ENCODE peak calls at places on chromosomes 3 and 15, in ten cellular contexts. D is HL-60, P is ovary, W is stomach, I is cardiac fibroblast, Q is WERI-Rb-1, S is fibroblast of lung, L is GM12864, B is uterus, F is K562. C is an unnamed sample.

GRCh38 chr15:82315519-82316246 is 33.6 kb downstream of the GOLGA6L10 start:
- DNase-seq in D (no peak), P (no peak), W (no peak), I (no peak), Q (no peak), S (no peak), L (no peak), B (no peak), F (no peak), C (no peak)

GRCh38 chr3:36496734-36497133 is 116.4 kb downstream of the STAC start:
- DNase-seq in D (peak), P (no peak), W (no peak), I (peak), Q (no peak), S (peak), L (no peak), B (no peak), F (no peak), C (peak)

GRCh38 chr15:31338879-31339557 is 12.4 kb downstream of the KLF13 start:
- DNase-seq in D (peak), P (no peak), W (no peak), I (peak), Q (no peak), S (peak), L (no peak), B (peak), F (peak), C (peak)

GRCh38 chr3:137761563-137762503 is 2.3 kb upstream of the SOX14 start:
- DNase-seq in D (no peak), P (no peak), W (no peak), I (no peak), Q (no peak), S (no peak), L (no peak), B (no peak), F (no peak), C (no peak)

GRCh38 chr3:152323834-152324233 is 55.1 kb downstream of the MBNL1 start:
- DNase-seq in D (no peak), P (no peak), W (no peak), I (no peak), Q (no peak), S (no peak), L (peak), B (no peak), F (no peak), C (no peak)

GRCh38 chr3:88807471-88808090 is 299.8 kb upstream of the EPHA3 start:
- DNase-seq in D (no peak), P (no peak), W (no peak), I (peak), Q (peak), S (peak), L (no peak), B (no peak), F (no peak), C (peak)

GRCh38 chr3:14988988-14989394 is 41.6 kb downstream of the NR2C2 start:
- DNase-seq in D (no peak), P (no peak), W (no peak), I (no peak), Q (peak), S (no peak), L (peak), B (no peak), F (peak), C (no peak)

GRCh38 chr15:58077427-58077826 is 11.9 kb upstream of the ALDH1A2 start:
- DNase-seq in D (no peak), P (no peak), W (no peak), I (no peak), Q (no peak), S (no peak), L (no peak), B (no peak), F (peak), C (no peak)

GRCh38 chr15:57057134-57057930 is 138.9 kb downstream of the TCF12 start:
- DNase-seq in D (no peak), P (no peak), W (no peak), I (no peak), Q (no peak), S (no peak), L (no peak), B (no peak), F (no peak), C (no peak)

GRCh38 chr3:169297214-169297613 is 366.3 kb downstream of the MECOM start:
- DNase-seq in D (no peak), P (no peak), W (no peak), I (no peak), Q (no peak), S (no peak), L (no peak), B (no peak), F (no peak), C (no peak)

GRCh38 chr3:141998674-141999290 is 122.3 kb downstream of the ATP1B3 start:
- DNase-seq in D (no peak), P (no peak), W (no peak), I (peak), Q (no peak), S (peak), L (no peak), B (no peak), F (no peak), C (peak)

GRCh38 chr3:70608434-70608833 is 296.0 kb upstream of the MDFIC2 start:
- DNase-seq in D (no peak), P (no peak), W (no peak), I (no peak), Q (no peak), S (no peak), L (no peak), B (no peak), F (no peak), C (no peak)

GRCh38 chr3:177037241-177037640 is 160.0 kb downstream of the TBL1XR1 start:
- DNase-seq in D (no peak), P (no peak), W (no peak), I (no peak), Q (no peak), S (no peak), L (no peak), B (no peak), F (no peak), C (no peak)

GRCh38 chr15:37046876-37047614 is 53.3 kb downstream of the MEIS2 start:
- DNase-seq in D (no peak), P (no peak), W (no peak), I (peak), Q (no peak), S (peak), L (no peak), B (no peak), F (no peak), C (peak)

GRCh38 chr3:194003128-194004057 is 132.6 kb upstream of the HES1 start:
- DNase-seq in D (peak), P (peak), W (peak), I (peak), Q (peak), S (peak), L (no peak), B (peak), F (peak), C (peak)
- H3K4me3 ChIP-seq in D (peak), P (peak), W (peak), I (peak), Q (peak), S (peak), L (peak), B (peak), F (peak), C (peak)

GRCh38 chr3:55891106-55891505 is 404.0 kb upstream of the WNT5A start:
- DNase-seq in D (no peak), P (no peak), W (no peak), I (no peak), Q (no peak), S (no peak), L (no peak), B (no peak), F (no peak), C (no peak)
- TF ChIP-seq CTCF in D (no peak), P (no peak), W (no peak), I (no peak), Q (no peak), S (no peak), L (no peak), B (no peak), F (no peak), C (no peak)

GRCh38 chr3:11380314-11380713 is 108.1 kb downstream of the ATG7 start:
- DNase-seq in D (no peak), P (no peak), W (no peak), I (no peak), Q (no peak), S (peak), L (no peak), B (no peak), F (no peak), C (no peak)
- H3K4me3 ChIP-seq in D (no peak), P (no peak), W (no peak), I (no peak), Q (no peak), S (no peak), L (no peak), B (no peak), F (no peak), C (no peak)

GRCh38 chr15:77107531-77108355 is 36.8 kb upstream of the TSPAN3 start:
- DNase-seq in D (no peak), P (peak), W (peak), I (peak), Q (peak), S (peak), L (no peak), B (peak), F (peak), C (peak)
- TF ChIP-seq CTCF in D (peak), P (peak), W (peak), I (peak), Q (peak), S (peak), L (peak), B (peak), F (peak), C (peak)

GRCh38 chr3:43106293-43106628 is 382 bp upstream of the POMGNT2 start:
- DNase-seq in D (no peak), P (no peak), W (no peak), I (no peak), Q (peak), S (no peak), L (no peak), B (no peak), F (no peak), C (no peak)
- H3K4me3 ChIP-seq in D (peak), P (peak), W (peak), I (no peak), Q (peak), S (peak), L (no peak), B (peak), F (peak), C (peak)

DNA sequence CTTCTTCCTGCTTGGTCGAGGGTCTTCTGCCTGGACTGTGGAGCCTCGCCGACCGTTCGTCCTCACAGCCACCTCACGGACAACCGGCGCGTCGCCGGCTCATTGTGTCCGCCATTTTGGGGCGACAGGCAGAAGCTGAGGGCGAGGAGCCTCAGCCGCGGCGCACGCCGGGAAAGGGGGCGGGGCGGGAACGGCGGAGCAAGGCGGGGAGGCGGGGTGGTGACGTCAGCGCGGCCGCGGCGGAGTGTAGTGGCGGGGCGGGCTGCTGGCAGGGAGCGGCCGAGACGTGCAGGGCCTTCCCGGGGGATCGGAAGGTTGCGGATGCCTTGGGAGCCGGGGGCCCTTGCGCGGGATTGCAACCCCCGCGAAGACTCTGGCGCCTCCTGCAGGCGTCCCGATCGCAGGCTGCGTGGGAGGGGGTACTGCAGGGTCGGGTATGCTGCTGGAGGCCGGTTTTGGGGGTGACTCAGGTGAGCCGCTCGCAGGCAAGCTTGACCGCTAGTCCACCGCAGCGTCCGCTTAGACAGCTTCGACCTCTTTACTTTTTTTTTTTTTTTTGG is at the start of gene WDR82:
- DNase-seq in D (peak), P (peak), W (peak), I (peak), Q (peak), S (peak), L (peak), B (peak), F (peak), C (peak)
- TF ChIP-seq CTCF in D (peak), P (peak), W (peak), I (peak), Q (peak), S (peak), L (peak), B (peak), F (peak), C (peak)

DNA sequence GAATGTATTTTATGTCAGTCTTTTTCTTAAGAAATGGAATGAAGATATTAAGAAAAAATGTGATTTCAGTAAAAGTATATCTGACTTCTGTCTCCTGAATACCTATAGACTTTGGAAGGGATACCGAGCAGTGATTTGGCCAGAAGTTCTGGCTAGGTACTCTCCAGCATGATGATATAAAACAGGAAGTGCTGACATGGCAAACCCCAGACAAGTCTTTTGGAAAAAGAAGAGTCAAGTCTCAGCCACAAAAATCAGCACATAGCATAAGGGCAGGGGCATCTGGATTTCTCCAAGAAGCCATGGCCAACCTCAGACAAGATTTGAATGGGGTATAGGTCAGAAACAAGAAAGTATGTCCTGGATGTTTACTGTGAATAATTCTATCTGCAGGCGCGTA is 643.3 kb upstream of the ARRDC4 start:
- DNase-seq in D (no peak), P (no peak), W (no peak), I (no peak), Q (no peak), S (no peak), L (no peak), B (no peak), F (no peak), C (no peak)
- H3K4me3 ChIP-seq in D (no peak), P (no peak), W (no peak), I (no peak), Q (no peak), S (no peak), L (no peak), B (no peak), F (no peak), C (no peak)

GRCh38 chr15:90932660-90932991 is 277 bp upstream of the HDDC3 start:
- DNase-seq in D (no peak), P (no peak), W (no peak), I (no peak), Q (no peak), S (no peak), L (no peak), B (no peak), F (no peak), C (no peak)
- TF ChIP-seq CTCF in D (no peak), P (no peak), W (no peak), I (no peak), Q (no peak), S (no peak), L (no peak), B (no peak), F (no peak), C (no peak)

GRCh38 chr15:43441316-43441715 is 51.6 kb downstream of the TP53BP1 start:
- DNase-seq in D (no peak), P (no peak), W (no peak), I (peak), Q (no peak), S (peak), L (no peak), B (no peak), F (peak), C (peak)

GRCh38 chr15:43436395-43436794 is 56.6 kb downstream of the TP53BP1 start:
- DNase-seq in D (no peak), P (no peak), W (no peak), I (no peak), Q (no peak), S (no peak), L (no peak), B (no peak), F (no peak), C (no peak)

GRCh38 chr15:43446344-43446743 is 46.6 kb downstream of the TP53BP1 start:
- DNase-seq in D (no peak), P (no peak), W (no peak), I (no peak), Q (no peak), S (no peak), L (no peak), B (no peak), F (no peak), C (no peak)

GRCh38 chr15:43439268-43439667 is 53.7 kb downstream of the TP53BP1 start:
- DNase-seq in D (no peak), P (no peak), W (no peak), I (no peak), Q (no peak), S (no peak), L (no peak), B (no peak), F (no peak), C (no peak)

DNA sequence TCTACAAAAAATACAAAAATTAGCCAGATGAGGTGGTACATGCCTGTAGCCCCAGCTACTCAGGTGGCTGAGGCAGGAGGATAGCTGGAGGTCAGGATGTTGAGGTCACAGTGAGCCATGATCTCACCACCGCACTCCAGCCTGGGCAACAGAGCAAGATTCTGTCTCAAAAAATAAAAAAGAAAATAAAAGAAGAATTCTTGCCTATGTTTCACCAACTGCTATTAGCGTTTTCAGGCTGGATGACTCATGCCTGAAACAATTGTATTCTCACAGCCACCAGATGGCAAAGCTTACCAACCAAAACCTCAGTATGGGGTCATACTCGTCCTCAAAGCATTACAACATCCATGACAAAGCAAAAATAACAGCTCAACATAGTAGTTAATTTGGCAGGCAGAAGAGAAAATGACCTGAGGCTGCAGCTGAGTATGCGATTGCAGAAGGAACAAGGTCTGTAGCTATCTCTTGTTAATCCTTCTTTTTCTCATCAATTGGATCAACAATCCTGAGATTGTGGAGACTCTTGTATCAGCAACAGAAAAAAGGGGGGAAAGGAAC is 52.2 kb downstream of the TP53BP1 start:
- DNase-seq in D (peak), P (no peak), W (no peak), I (peak), Q (peak), S (peak), L (peak), B (peak), F (peak), C (peak)
- H3K4me3 ChIP-seq in D (no peak), P (no peak), W (no peak), I (no peak), Q (no peak), S (no peak), L (no peak), B (no peak), F (no peak), C (no peak)

DNA sequence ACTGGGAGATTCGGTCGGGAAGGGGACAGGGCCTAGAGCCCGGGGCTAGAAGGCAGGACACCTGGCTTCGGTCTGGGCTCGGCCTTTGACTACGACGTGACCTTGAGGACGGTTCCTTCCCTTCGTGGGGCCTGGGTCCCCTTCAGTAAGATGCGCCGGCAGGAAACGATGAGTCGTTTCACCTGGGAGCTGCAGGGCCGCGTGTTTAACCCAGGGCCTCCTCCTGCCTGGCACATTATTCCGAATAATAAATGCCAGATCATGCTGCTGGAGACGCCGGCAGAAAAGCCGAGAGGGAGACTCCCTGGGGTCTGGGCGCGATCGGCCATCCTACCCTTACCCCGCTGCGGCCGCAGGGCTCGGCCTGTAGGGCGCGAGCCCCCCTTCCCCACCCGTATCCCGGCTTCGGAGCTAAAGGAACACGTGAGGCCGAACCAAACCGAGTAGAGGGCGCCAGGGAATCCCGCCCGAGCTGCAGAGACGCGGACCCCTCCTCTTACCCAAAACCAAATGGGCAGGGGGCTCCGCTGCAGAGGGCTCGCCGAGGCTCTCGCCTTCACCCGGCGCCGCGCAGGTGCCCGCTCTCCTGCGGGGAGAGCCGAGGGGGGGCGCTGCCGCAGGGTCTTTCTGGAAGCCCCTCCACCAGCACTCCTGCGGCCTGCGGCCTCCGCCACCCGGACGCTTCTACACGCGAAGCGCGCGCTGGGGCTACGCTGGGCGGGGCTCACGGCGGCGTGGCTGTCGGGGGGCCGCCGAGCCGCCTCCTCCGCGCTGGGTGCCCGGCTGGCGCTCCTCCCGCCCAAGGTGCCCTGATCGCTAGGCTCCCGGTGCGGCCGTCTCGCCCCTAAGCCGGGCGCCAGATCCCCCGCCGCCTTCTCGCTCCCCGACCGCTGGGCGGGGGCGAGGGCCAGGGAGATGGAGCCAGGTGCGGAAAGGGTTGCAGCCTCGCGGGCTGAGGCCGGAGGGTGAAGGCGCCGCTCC is at the start of gene BDH1:
- DNase-seq in D (peak), P (peak), W (peak), I (no peak), Q (peak), S (no peak), L (no peak), B (peak), F (no peak), C (no peak)
- TF ChIP-seq CTCF in D (no peak), P (no peak), W (no peak), I (no peak), Q (no peak), S (no peak), L (no peak), B (no peak), F (no peak), C (no peak)

C was measured in fibroblast of the aortic adventitia.